ENCODE peak calls at places on chromosomes 2 and 18, in four cellular contexts. A, U, Y and H are unnamed samples.

GRCh38 chr2:9675369-9676351 is 44.9 kb upstream of the YWHAQ start:
- DNase-seq in Y (peak), U (peak), A (no peak), H (no peak)

GRCh38 chr2:240615409-240615808 is 9.9 kb upstream of the GPR35 start:
- DNase-seq in U (no peak), Y (no peak), A (no peak), H (no peak)

GRCh38 chr18:3652380-3653262 is 202.6 kb downstream of the TGIF1 start:
- DNase-seq in U (peak), Y (peak), A (no peak), H (no peak)

GRCh38 chr18:78913830-78914585 is 65.6 kb upstream of the SALL3 start:
- DNase-seq in U (no peak), A (no peak), Y (peak), H (no peak)

GRCh38 chr2:191678437-191679110 is 638 bp downstream of the NABP1 start:
- DNase-seq in Y (peak), U (no peak), A (peak), H (no peak)

GRCh38 chr2:19261061-19261460 is 97.4 kb downstream of the OSR1 start:
- DNase-seq in U (no peak), A (no peak), Y (no peak), H (no peak)

GRCh38 chr18:11071300-11071699 is 78.1 kb downstream of the PIEZO2 start:
- DNase-seq in A (no peak), Y (no peak), U (no peak), H (no peak)

GRCh38 chr2:24723668-24724067 is 69.5 kb downstream of the PTRHD1 start:
- DNase-seq in Y (no peak), A (no peak), U (no peak), H (no peak)

GRCh38 chr2:106107509-106108131 is 86.5 kb downstream of the UXS1 start:
- DNase-seq in A (no peak), Y (no peak), U (peak), H (no peak)

GRCh38 chr2:196166876-196167275 is 4.5 kb downstream of the STK17B start:
- DNase-seq in Y (no peak), U (no peak), A (no peak), H (no peak)
- H3K4me3 ChIP-seq in Y (no peak), U (no peak), A (no peak), H (no peak)

GRCh38 chr18:24447961-24448360 is 12.5 kb upstream of the HRH4 start:
- DNase-seq in Y (no peak), U (no peak), A (no peak), H (no peak)

GRCh38 chr18:24446453-24446852 is 14.0 kb upstream of the HRH4 start:
- DNase-seq in Y (no peak), U (no peak), A (no peak), H (no peak)

GRCh38 chr18:24443870-24444269 is 16.6 kb upstream of the HRH4 start:
- DNase-seq in Y (no peak), U (no peak), A (no peak), H (no peak)

DNA sequence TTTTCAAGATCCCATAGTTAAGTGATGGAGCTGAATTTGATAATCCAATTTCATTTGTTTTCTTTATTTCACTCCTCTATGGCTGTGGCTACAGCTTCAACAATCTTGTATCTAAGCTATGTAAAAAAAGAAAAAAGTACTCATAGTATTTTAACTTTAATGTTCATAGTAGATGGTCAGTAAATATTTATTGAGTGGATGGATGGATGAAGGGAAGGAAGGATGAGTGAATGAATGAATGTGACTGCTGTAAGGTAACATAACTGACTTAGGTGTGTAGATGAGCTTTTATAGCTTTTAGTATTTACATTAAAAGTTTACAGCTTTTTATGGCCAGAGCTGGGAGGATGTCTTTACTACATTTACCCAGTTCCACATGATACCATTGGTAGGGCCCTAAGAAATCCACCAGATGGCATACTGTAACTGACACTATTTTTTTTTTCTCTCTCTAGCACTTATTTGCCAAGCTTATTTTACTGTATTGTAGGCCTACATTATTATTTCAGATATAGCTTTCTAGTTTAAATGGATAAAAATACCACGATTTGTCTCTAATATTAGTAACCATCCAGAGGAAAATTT is 13.4 kb upstream of the HRH4 start:
- DNase-seq in U (no peak), Y (no peak), A (no peak), H (peak)
- TF ChIP-seq CTCF in U (peak), Y (peak), A (no peak), H (peak)

GRCh38 chr2:181007086-181007837 is 26.9 kb downstream of the UBE2E3 start:
- DNase-seq in Y (no peak), U (no peak), A (no peak), H (no peak)

GRCh38 chr2:181008418-181008817 is 28.0 kb downstream of the UBE2E3 start:
- DNase-seq in A (no peak), U (no peak), Y (no peak), H (no peak)

GRCh38 chr2:181005326-181005655 is 24.9 kb downstream of the UBE2E3 start:
- DNase-seq in Y (no peak), A (no peak), U (no peak), H (no peak)

GRCh38 chr2:181004647-181005325 is 24.4 kb downstream of the UBE2E3 start:
- DNase-seq in U (no peak), Y (no peak), A (no peak), H (peak)

GRCh38 chr2:181005809-181006208 is 25.4 kb downstream of the UBE2E3 start:
- DNase-seq in A (no peak), U (no peak), Y (no peak), H (no peak)
- H3K4me3 ChIP-seq in A (no peak), U (no peak), Y (no peak), H (no peak)

GRCh38 chr2:33762636-33763035 is 163.5 kb upstream of the FAM98A start:
- DNase-seq in Y (no peak), U (no peak), A (no peak), H (no peak)

GRCh38 chr2:33766175-33766574 is 167.1 kb upstream of the FAM98A start:
- DNase-seq in Y (no peak), U (no peak), A (no peak), H (no peak)

GRCh38 chr2:33770023-33770422 is 170.9 kb upstream of the FAM98A start:
- DNase-seq in U (no peak), A (no peak), Y (no peak), H (no peak)

GRCh38 chr2:33763671-33764310 is 164.7 kb upstream of the FAM98A start:
- DNase-seq in U (no peak), Y (no peak), A (no peak), H (no peak)

DNA sequence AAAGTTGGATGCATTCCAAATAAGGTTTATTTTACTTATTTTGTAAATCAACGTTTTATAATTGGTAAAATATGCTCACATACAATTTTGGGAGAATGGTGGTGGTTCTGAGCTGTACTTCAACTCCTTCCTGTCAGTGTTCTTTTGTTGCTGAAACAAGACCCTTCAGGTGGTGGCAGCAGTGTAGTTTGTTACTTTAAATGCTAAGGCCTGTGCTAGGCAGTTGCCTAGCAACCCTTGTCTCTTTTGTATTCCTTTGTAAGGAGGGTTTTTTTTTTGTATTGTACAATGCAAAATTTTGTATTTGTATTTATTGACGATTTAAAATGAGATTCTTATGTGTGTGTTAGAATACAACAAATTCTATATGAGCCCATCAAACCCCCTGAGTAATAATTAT is 166.0 kb upstream of the FAM98A start:
- DNase-seq in A (no peak), Y (peak), U (no peak), H (no peak)
- TF ChIP-seq CTCF in A (no peak), Y (peak), U (no peak), H (peak)

GRCh38 chr2:28810384-28811285 is at the start of gene SPDYA:
- DNase-seq in Y (peak), A (peak), U (no peak), H (no peak)
- H3K4me3 ChIP-seq in Y (peak), A (peak), U (peak), H (no peak)

GRCh38 chr2:11278219-11278618 is 66.2 kb downstream of the ROCK2 start:
- DNase-seq in Y (no peak), A (no peak), U (no peak), H (no peak)
- TF ChIP-seq CTCF in Y (no peak), A (no peak), U (no peak), H (no peak)

GRCh38 chr2:152166633-152167032 is 8.9 kb downstream of the STAM2 start:
- DNase-seq in A (no peak), Y (no peak), U (peak), H (no peak)
- H3K4me3 ChIP-seq in A (no peak), Y (no peak), U (no peak), H (no peak)

GRCh38 chr2:182761903-182762302 is 45.8 kb downstream of the DNAJC10 start:
- DNase-seq in A (no peak), Y (no peak), U (peak), H (no peak)
- TF ChIP-seq CTCF in A (no peak), Y (peak), U (peak), H (no peak)

DNA sequence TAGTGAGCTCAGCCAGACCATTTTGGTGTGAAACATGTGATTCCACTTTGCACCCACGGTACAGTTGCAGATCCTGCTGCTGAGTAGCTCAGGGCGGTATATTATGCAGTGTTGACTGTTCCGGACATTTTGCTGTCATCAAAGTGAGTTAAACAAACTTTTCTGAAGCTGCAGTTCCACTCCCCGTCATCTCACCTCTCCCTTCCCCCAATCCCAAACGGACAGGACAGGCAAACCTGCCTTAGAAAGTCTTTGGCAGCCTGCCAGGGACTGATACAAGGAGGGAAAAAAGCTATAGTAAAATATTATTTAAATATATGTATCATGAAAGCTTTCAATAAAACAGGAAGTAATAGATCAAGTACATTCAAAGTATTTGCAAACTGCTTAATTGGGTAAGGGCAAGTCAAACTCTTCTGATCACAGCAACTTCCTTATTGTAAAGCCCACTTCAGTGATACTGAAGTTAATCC is 35.5 kb upstream of the SP5 start:
- DNase-seq in U (no peak), Y (peak), A (no peak), H (peak)
- H3K4me3 ChIP-seq in U (no peak), Y (peak), A (no peak), H (peak)